ENCODE peak calls at places on chromosomes 4 and X, in five cellular contexts. S is Calu3, G is left cardiac atrium, T is cardiac muscle cell, F is DMS 273 treated with DMSO at 0.1 percent for 48 hours. A is an unnamed sample.

GRCh38 chr4:172892300-172892699 is 276.3 kb upstream of the GALNT7 start:
- DNase-seq in F (no peak), S (peak), G (no peak), T (no peak), A (no peak)

GRCh38 chr4:182918791-182919302 is 1.7 kb upstream of the DCTD start:
- DNase-seq in S (no peak), T (no peak), F (no peak), G (no peak), A (no peak)

GRCh38 chr4:74958881-74959280 is 26.0 kb downstream of the PARM1 start:
- DNase-seq in F (no peak), S (no peak), T (no peak), G (no peak), A (no peak)

GRCh38 chr4:98602270-98602669 is 56.1 kb downstream of the TSPAN5 start:
- DNase-seq in S (no peak), T (no peak), G (no peak), F (no peak), A (no peak)

GRCh38 chr4:3651267-3651846 is 114.8 kb upstream of the ADRA2C start:
- DNase-seq in G (no peak), S (no peak), F (no peak), T (no peak), A (no peak)

GRCh38 chr4:129131343-129131742 is 35.4 kb downstream of the C4orf33 start:
- DNase-seq in S (no peak), T (no peak), G (no peak), F (no peak), A (no peak)

GRCh38 chrX:80423744-80424143 is 3.5 kb downstream of the TENT5D start:
- DNase-seq in G (no peak), F (no peak), T (no peak), S (peak), A (no peak)

GRCh38 chr4:3201718-3202702 is 46.9 kb upstream of the MSANTD1 start:
- DNase-seq in F (no peak), S (no peak), G (no peak), T (peak), A (no peak)

GRCh38 chr4:126223784-126224407 is 909.1 kb downstream of the FAT4 start:
- DNase-seq in F (no peak), S (no peak), T (peak), G (no peak), A (no peak)

GRCh38 chr4:89363786-89364185 is 56.2 kb upstream of the GPRIN3 start:
- DNase-seq in F (no peak), T (no peak), G (no peak), S (no peak), A (no peak)

GRCh38 chr4:146495277-146495676 is 26.5 kb downstream of the SLC10A7 start:
- DNase-seq in F (no peak), T (peak), S (no peak), G (no peak), A (no peak)

GRCh38 chr4:88609387-88609786 is 17.1 kb downstream of the HERC3 start:
- DNase-seq in F (no peak), G (no peak), T (no peak), S (no peak), A (no peak)

GRCh38 chrX:43756076-43756475 is 100.0 kb downstream of the MAOA start:
- DNase-seq in F (no peak), S (no peak), T (no peak), G (no peak), A (no peak)

GRCh38 chrX:74419861-74420193 is 1.5 kb upstream of the SLC16A2 start:
- DNase-seq in T (no peak), F (no peak), G (peak), S (no peak), A (no peak)

GRCh38 chrX:13223868-13224555 is 95.8 kb downstream of the ATXN3L start:
- DNase-seq in S (peak), T (peak), F (peak), G (no peak), A (peak)

GRCh38 chr4:10108818-10109783 is 7.5 kb downstream of the WDR1 start:
- DNase-seq in S (no peak), F (no peak), G (no peak), T (peak), A (no peak)

GRCh38 chr4:157779084-157779483 is 393.7 kb downstream of the GASK1B start:
- DNase-seq in G (no peak), S (no peak), F (no peak), T (no peak), A (no peak)

GRCh38 chr4:54659213-54660144 is 1.7 kb downstream of the KIT start:
- DNase-seq in F (no peak), S (peak), G (peak), T (peak), A (no peak)

GRCh38 chrX:97685753-97686152 is 802.0 kb downstream of the RPA4 start:
- DNase-seq in S (peak), F (no peak), G (no peak), T (peak), A (peak)

GRCh38 chr4:8188743-8189550 is 10.1 kb upstream of the SH3TC1 start:
- DNase-seq in T (peak), G (peak), S (no peak), F (peak), A (peak)

GRCh38 chr4:26916195-26916594 is 55.6 kb downstream of the STIM2 start:
- DNase-seq in T (peak), S (no peak), G (no peak), F (no peak), A (no peak)

GRCh38 chrX:72045552-72046277 is 86.0 kb downstream of the RTL5 start:
- DNase-seq in G (no peak), F (peak), T (no peak), S (no peak), A (no peak)

GRCh38 chr4:105002278-105002677 is 144.4 kb upstream of the TET2 start:
- DNase-seq in T (no peak), F (no peak), G (no peak), S (no peak), A (no peak)

GRCh38 chr4:183483997-183484396 is 20.9 kb upstream of the ING2 start:
- DNase-seq in S (no peak), G (no peak), F (no peak), T (no peak), A (no peak)

GRCh38 chrX:154470914-154471568 is 8.0 kb downstream of the LAGE3 start:
- DNase-seq in G (no peak), T (no peak), F (no peak), S (no peak), A (no peak)

GRCh38 chr4:16843831-16844508 is 54.5 kb downstream of the LDB2 start:
- DNase-seq in G (no peak), S (no peak), F (no peak), T (peak), A (no peak)

GRCh38 chr4:8723222-8723980 is 130.8 kb downstream of the CPZ start:
- DNase-seq in G (no peak), F (no peak), T (no peak), S (no peak), A (no peak)

GRCh38 chrX:105695451-105695850 is 126.9 kb upstream of the NRK start:
- DNase-seq in S (no peak), T (peak), F (no peak), G (no peak), A (no peak)

GRCh38 chrX:44094821-44095530 is 121.8 kb upstream of the NDP start:
- DNase-seq in S (no peak), T (no peak), G (no peak), F (no peak), A (no peak)

GRCh38 chr4:103451341-103451740 is 253.2 kb upstream of the CENPE start:
- DNase-seq in G (no peak), T (no peak), F (no peak), S (peak), A (no peak)

GRCh38 chr4:20046931-20047677 is 204.6 kb upstream of the SLIT2 start:
- DNase-seq in F (no peak), G (no peak), T (peak), S (no peak), A (no peak)

A was measured in NCI-H1694 treated with DMSO at 0.1 percent for 48 hours.